ENCODE peak calls at places on chromosomes 11 and 22, in six cellular contexts. One of them, this sample, is unnamed.

GRCh38 chr22:35590634-35591295 is 26.4 kb downstream of the MB start:
- DNase-seq in nephron progenitor cell: no peak
- DNase-seq in RWPE1: no peak
- DNase-seq in foreskin fibroblast: no peak
- DNase-seq in astrocyte of the spinal cord: no peak
- DNase-seq in HL-60: no peak
- DNase-seq in this sample: no peak

GRCh38 chr11:124678416-124678815 is 4.7 kb downstream of the SPA17 start:
- DNase-seq in nephron progenitor cell: no peak
- DNase-seq in RWPE1: no peak
- DNase-seq in foreskin fibroblast: no peak
- DNase-seq in astrocyte of the spinal cord: no peak
- DNase-seq in HL-60: no peak
- DNase-seq in this sample: no peak

GRCh38 chr22:23500508-23501208 is 79.4 kb downstream of the IGLL1 start:
- DNase-seq in nephron progenitor cell: no peak
- DNase-seq in RWPE1: no peak
- DNase-seq in foreskin fibroblast: no peak
- DNase-seq in astrocyte of the spinal cord: no peak
- DNase-seq in HL-60: no peak
- DNase-seq in this sample: no peak

GRCh38 chr11:18731949-18732821 is 6.2 kb upstream of the IGSF22 start:
- DNase-seq in nephron progenitor cell: peak
- DNase-seq in RWPE1: peak
- DNase-seq in foreskin fibroblast: peak
- DNase-seq in astrocyte of the spinal cord: peak
- DNase-seq in HL-60: no peak
- DNase-seq in this sample: no peak

GRCh38 chr11:102279641-102280170 is 37.6 kb upstream of the BIRC3 start:
- DNase-seq in nephron progenitor cell: no peak
- DNase-seq in RWPE1: no peak
- DNase-seq in foreskin fibroblast: peak
- DNase-seq in astrocyte of the spinal cord: peak
- DNase-seq in HL-60: no peak
- DNase-seq in this sample: no peak

GRCh38 chr22:33326540-33327295 is 268.5 kb upstream of the SYN3 start:
- DNase-seq in nephron progenitor cell: no peak
- DNase-seq in RWPE1: no peak
- DNase-seq in foreskin fibroblast: no peak
- DNase-seq in astrocyte of the spinal cord: no peak
- DNase-seq in HL-60: no peak
- DNase-seq in this sample: no peak

GRCh38 chr11:61960532-61960931 is 6.9 kb downstream of the FTH1 start:
- DNase-seq in nephron progenitor cell: no peak
- DNase-seq in RWPE1: no peak
- DNase-seq in foreskin fibroblast: no peak
- DNase-seq in astrocyte of the spinal cord: no peak
- DNase-seq in HL-60: no peak
- DNase-seq in this sample: no peak

GRCh38 chr22:17115311-17115710 is 5.8 kb downstream of the TMEM121B start:
- DNase-seq in nephron progenitor cell: no peak
- DNase-seq in RWPE1: no peak
- DNase-seq in foreskin fibroblast: no peak
- DNase-seq in astrocyte of the spinal cord: no peak
- DNase-seq in HL-60: no peak
- DNase-seq in this sample: no peak

GRCh38 chr11:73538381-73538872 is 59.5 kb downstream of the FAM168A start:
- DNase-seq in nephron progenitor cell: no peak
- DNase-seq in RWPE1: no peak
- DNase-seq in foreskin fibroblast: no peak
- DNase-seq in astrocyte of the spinal cord: no peak
- DNase-seq in HL-60: no peak
- DNase-seq in this sample: no peak

GRCh38 chr11:31106963-31107576 is 262.5 kb downstream of the DCDC1 start:
- DNase-seq in nephron progenitor cell: peak
- DNase-seq in RWPE1: peak
- DNase-seq in foreskin fibroblast: no peak
- DNase-seq in astrocyte of the spinal cord: peak
- DNase-seq in HL-60: peak
- DNase-seq in this sample: peak

GRCh38 chr11:63906585-63906984 is 10.4 kb downstream of the RCOR2 start:
- DNase-seq in nephron progenitor cell: peak
- DNase-seq in RWPE1: no peak
- DNase-seq in foreskin fibroblast: peak
- DNase-seq in astrocyte of the spinal cord: no peak
- DNase-seq in HL-60: no peak
- DNase-seq in this sample: no peak

GRCh38 chr22:47043835-47044721 is 281.6 kb downstream of the TBC1D22A start:
- DNase-seq in nephron progenitor cell: no peak
- DNase-seq in RWPE1: peak
- DNase-seq in foreskin fibroblast: peak
- DNase-seq in astrocyte of the spinal cord: peak
- DNase-seq in HL-60: no peak
- DNase-seq in this sample: peak

DNA sequence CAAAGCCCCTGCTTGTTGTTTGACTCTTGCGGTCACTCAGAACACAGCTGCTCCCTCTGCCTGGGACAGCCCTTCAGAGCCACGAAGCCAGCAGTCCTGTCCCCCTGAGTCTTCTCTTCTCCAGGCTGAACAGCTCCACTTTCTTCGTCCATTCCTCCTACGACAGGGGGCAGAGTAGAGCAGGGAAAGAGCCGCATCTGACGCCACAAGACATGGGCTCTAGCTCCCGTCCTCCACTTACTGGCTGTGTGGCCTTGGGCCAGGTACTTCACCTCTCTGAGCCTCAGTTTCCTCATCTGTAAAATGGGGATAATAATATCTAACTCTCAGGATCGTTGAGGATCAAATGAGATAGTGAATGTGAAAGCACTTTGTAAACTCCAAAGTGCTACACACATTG is 29.9 kb downstream of the CHRDL2 start:
- DNase-seq in nephron progenitor cell: no peak
- DNase-seq in RWPE1: no peak
- DNase-seq in foreskin fibroblast: no peak
- DNase-seq in astrocyte of the spinal cord: no peak
- DNase-seq in HL-60: no peak
- DNase-seq in this sample: no peak
- TF ChIP-seq CTCF in nephron progenitor cell: no peak
- TF ChIP-seq CTCF in RWPE1: no peak
- TF ChIP-seq CTCF in foreskin fibroblast: no peak
- TF ChIP-seq CTCF in astrocyte of the spinal cord: peak
- TF ChIP-seq CTCF in HL-60: peak
- TF ChIP-seq CTCF in this sample: no peak

GRCh38 chr11:69018924-69019323 is 5.9 kb upstream of the MRGPRF start:
- DNase-seq in nephron progenitor cell: no peak
- DNase-seq in RWPE1: no peak
- DNase-seq in foreskin fibroblast: peak
- DNase-seq in astrocyte of the spinal cord: peak
- DNase-seq in HL-60: no peak
- DNase-seq in this sample: no peak
- TF ChIP-seq CTCF in nephron progenitor cell: no peak
- TF ChIP-seq CTCF in RWPE1: no peak
- TF ChIP-seq CTCF in foreskin fibroblast: peak
- TF ChIP-seq CTCF in astrocyte of the spinal cord: no peak
- TF ChIP-seq CTCF in HL-60: no peak
- TF ChIP-seq CTCF in this sample: no peak

GRCh38 chr22:37608477-37609239 is at the start of gene GGA1:
- DNase-seq in nephron progenitor cell: peak
- DNase-seq in RWPE1: peak
- DNase-seq in foreskin fibroblast: peak
- DNase-seq in astrocyte of the spinal cord: peak
- DNase-seq in HL-60: peak
- DNase-seq in this sample: peak
- TF ChIP-seq CTCF in nephron progenitor cell: no peak
- TF ChIP-seq CTCF in RWPE1: no peak
- TF ChIP-seq CTCF in foreskin fibroblast: no peak
- TF ChIP-seq CTCF in astrocyte of the spinal cord: no peak
- TF ChIP-seq CTCF in HL-60: no peak
- TF ChIP-seq CTCF in this sample: no peak

GRCh38 chr11:114059984-114060401 is 482 bp downstream of the ZBTB16 start:
- DNase-seq in nephron progenitor cell: no peak
- DNase-seq in RWPE1: peak
- DNase-seq in foreskin fibroblast: peak
- DNase-seq in astrocyte of the spinal cord: peak
- DNase-seq in HL-60: peak
- DNase-seq in this sample: no peak

GRCh38 chr11:114060402-114061052 is 1.0 kb downstream of the ZBTB16 start:
- DNase-seq in nephron progenitor cell: peak
- DNase-seq in RWPE1: peak
- DNase-seq in foreskin fibroblast: peak
- DNase-seq in astrocyte of the spinal cord: peak
- DNase-seq in HL-60: peak
- DNase-seq in this sample: peak

GRCh38 chr11:114058026-114058706 is 1.3 kb upstream of the ZBTB16 start:
- DNase-seq in nephron progenitor cell: peak
- DNase-seq in RWPE1: no peak
- DNase-seq in foreskin fibroblast: no peak
- DNase-seq in astrocyte of the spinal cord: peak
- DNase-seq in HL-60: no peak
- DNase-seq in this sample: peak

GRCh38 chr11:114058871-114059277 is 637 bp upstream of the ZBTB16 start:
- DNase-seq in nephron progenitor cell: peak
- DNase-seq in RWPE1: no peak
- DNase-seq in foreskin fibroblast: peak
- DNase-seq in astrocyte of the spinal cord: no peak
- DNase-seq in HL-60: no peak
- DNase-seq in this sample: peak

GRCh38 chr11:114059278-114059983 is at the start of gene ZBTB16:
- DNase-seq in nephron progenitor cell: peak
- DNase-seq in RWPE1: peak
- DNase-seq in foreskin fibroblast: peak
- DNase-seq in astrocyte of the spinal cord: peak
- DNase-seq in HL-60: peak
- DNase-seq in this sample: peak
- TF ChIP-seq CTCF in nephron progenitor cell: no peak
- TF ChIP-seq CTCF in RWPE1: peak
- TF ChIP-seq CTCF in foreskin fibroblast: no peak
- TF ChIP-seq CTCF in astrocyte of the spinal cord: peak
- TF ChIP-seq CTCF in HL-60: no peak
- TF ChIP-seq CTCF in this sample: peak

GRCh38 chr22:39456262-39457046 is at the start of gene MGAT3:
- DNase-seq in nephron progenitor cell: no peak
- DNase-seq in RWPE1: no peak
- DNase-seq in foreskin fibroblast: no peak
- DNase-seq in astrocyte of the spinal cord: no peak
- DNase-seq in HL-60: no peak
- DNase-seq in this sample: no peak

GRCh38 chr22:39459681-39460080 is 2.9 kb downstream of the MGAT3 start:
- DNase-seq in nephron progenitor cell: no peak
- DNase-seq in RWPE1: no peak
- DNase-seq in foreskin fibroblast: no peak
- DNase-seq in astrocyte of the spinal cord: no peak
- DNase-seq in HL-60: no peak
- DNase-seq in this sample: no peak

GRCh38 chr22:39458443-39459083 is 1.8 kb downstream of the MGAT3 start:
- DNase-seq in nephron progenitor cell: no peak
- DNase-seq in RWPE1: no peak
- DNase-seq in foreskin fibroblast: no peak
- DNase-seq in astrocyte of the spinal cord: no peak
- DNase-seq in HL-60: no peak
- DNase-seq in this sample: no peak

GRCh38 chr22:39457047-39457545 is 284 bp downstream of the MGAT3 start:
- DNase-seq in nephron progenitor cell: peak
- DNase-seq in RWPE1: no peak
- DNase-seq in foreskin fibroblast: no peak
- DNase-seq in astrocyte of the spinal cord: no peak
- DNase-seq in HL-60: no peak
- DNase-seq in this sample: no peak

GRCh38 chr22:39457546-39458442 is 982 bp downstream of the MGAT3 start:
- DNase-seq in nephron progenitor cell: peak
- DNase-seq in RWPE1: no peak
- DNase-seq in foreskin fibroblast: no peak
- DNase-seq in astrocyte of the spinal cord: no peak
- DNase-seq in HL-60: no peak
- DNase-seq in this sample: no peak
- TF ChIP-seq CTCF in nephron progenitor cell: no peak
- TF ChIP-seq CTCF in RWPE1: no peak
- TF ChIP-seq CTCF in foreskin fibroblast: no peak
- TF ChIP-seq CTCF in astrocyte of the spinal cord: no peak
- TF ChIP-seq CTCF in HL-60: no peak
- TF ChIP-seq CTCF in this sample: no peak

DNA sequence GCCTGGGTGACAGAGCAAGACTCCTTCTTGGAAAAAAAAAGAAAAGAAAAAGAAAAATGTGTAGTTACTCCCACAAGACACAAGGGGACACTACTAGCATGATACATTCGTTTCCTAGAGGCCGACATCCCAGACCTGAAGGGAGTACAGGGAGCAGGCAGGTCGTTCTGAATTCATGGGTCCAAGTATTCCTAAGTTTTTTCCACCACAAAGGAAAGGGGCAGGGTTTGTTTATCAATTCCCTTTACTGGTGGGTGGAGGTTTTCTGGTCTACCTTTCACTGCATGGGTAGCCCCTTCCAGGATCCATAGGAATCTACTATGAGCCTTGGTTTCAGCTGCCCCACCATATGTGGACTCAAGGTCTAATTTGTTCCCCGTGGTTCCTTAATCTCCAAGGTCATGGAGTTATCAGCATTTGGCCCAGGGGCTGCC is 11.8 kb downstream of the TIGD3 start:
- DNase-seq in nephron progenitor cell: no peak
- DNase-seq in RWPE1: peak
- DNase-seq in foreskin fibroblast: peak
- DNase-seq in astrocyte of the spinal cord: peak
- DNase-seq in HL-60: no peak
- DNase-seq in this sample: no peak
- TF ChIP-seq CTCF in nephron progenitor cell: peak
- TF ChIP-seq CTCF in RWPE1: peak
- TF ChIP-seq CTCF in foreskin fibroblast: peak
- TF ChIP-seq CTCF in astrocyte of the spinal cord: peak
- TF ChIP-seq CTCF in HL-60: peak
- TF ChIP-seq CTCF in this sample: peak

GRCh38 chr11:9310485-9310884 is 3.9 kb downstream of the TMEM41B start:
- DNase-seq in nephron progenitor cell: no peak
- DNase-seq in RWPE1: no peak
- DNase-seq in foreskin fibroblast: no peak
- DNase-seq in astrocyte of the spinal cord: no peak
- DNase-seq in HL-60: no peak
- DNase-seq in this sample: no peak

GRCh38 chr11:9315078-9315688 is 790 bp upstream of the TMEM41B start:
- DNase-seq in nephron progenitor cell: no peak
- DNase-seq in RWPE1: no peak
- DNase-seq in foreskin fibroblast: no peak
- DNase-seq in astrocyte of the spinal cord: peak
- DNase-seq in HL-60: peak
- DNase-seq in this sample: no peak

GRCh38 chr11:9313648-9314290 is 624 bp downstream of the TMEM41B start:
- DNase-seq in nephron progenitor cell: no peak
- DNase-seq in RWPE1: peak
- DNase-seq in foreskin fibroblast: peak
- DNase-seq in astrocyte of the spinal cord: peak
- DNase-seq in HL-60: no peak
- DNase-seq in this sample: no peak

GRCh38 chr11:9316334-9316733 is 1.9 kb upstream of the TMEM41B start:
- DNase-seq in nephron progenitor cell: no peak
- DNase-seq in RWPE1: no peak
- DNase-seq in foreskin fibroblast: no peak
- DNase-seq in astrocyte of the spinal cord: no peak
- DNase-seq in HL-60: no peak
- DNase-seq in this sample: no peak

GRCh38 chr11:9314291-9315077 is at the start of gene TMEM41B:
- DNase-seq in nephron progenitor cell: peak
- DNase-seq in RWPE1: peak
- DNase-seq in foreskin fibroblast: peak
- DNase-seq in astrocyte of the spinal cord: peak
- DNase-seq in HL-60: peak
- DNase-seq in this sample: peak
- TF ChIP-seq CTCF in nephron progenitor cell: no peak
- TF ChIP-seq CTCF in RWPE1: no peak
- TF ChIP-seq CTCF in foreskin fibroblast: peak
- TF ChIP-seq CTCF in astrocyte of the spinal cord: peak
- TF ChIP-seq CTCF in HL-60: no peak
- TF ChIP-seq CTCF in this sample: peak